ENCODE peak calls at places on chromosomes 7 and 10, in nine cellular contexts. Z is colonic mucosa, O is HepG2, V is right atrium auricular region, D is MM.1S, F is A549, Y is PC-3, K is ascending aorta, P is thoracic aorta. U is an unnamed sample.

GRCh38 chr10:7551891-7552731 is 114.7 kb downstream of the ITIH5 start:
- DNase-seq in O (no peak), V (no peak), D (no peak), F (no peak), Z (no peak), P (no peak), Y (no peak), K (no peak), U (no peak)

GRCh38 chr7:71283802-71284201 is 151.9 kb downstream of the GALNT17 start:
- DNase-seq in Y (no peak), D (no peak), O (no peak), K (no peak), V (no peak), F (no peak), Z (no peak), P (no peak), U (peak; percentile 62)

GRCh38 chr7:17043012-17043877 is 161.5 kb upstream of the AGR3 start:
- DNase-seq in K (no peak), Y (peak; percentile 23), F (peak; percentile 58), Z (no peak), D (no peak), V (no peak), P (no peak), O (no peak), U (no peak)

GRCh38 chr7:92751902-92752901 is 84.2 kb downstream of the CDK6 start:
- DNase-seq in Y (peak; percentile 88), D (no peak), Z (no peak), K (no peak), P (no peak), F (peak; percentile 91), O (peak; percentile 93), V (no peak), U (no peak)

GRCh38 chr7:127791790-127792189 is 139.8 kb downstream of the SND1 start:
- DNase-seq in V (no peak), D (no peak), P (no peak), Y (peak; percentile 7), K (no peak), F (no peak), Z (no peak), O (no peak), U (no peak)

GRCh38 chr10:48289652-48290238 is 15.2 kb upstream of the FRMPD2 start:
- DNase-seq in D (peak; percentile 46), Z (peak; percentile 50), F (peak; percentile 68), V (peak; percentile 67), P (no peak), Y (peak; percentile 57), O (peak; percentile 54), K (no peak), U (peak; percentile 78)

GRCh38 chr10:3893904-3894563 is 109.0 kb upstream of the KLF6 start:
- DNase-seq in F (no peak), Y (no peak), O (no peak), D (no peak), Z (no peak), V (no peak), K (no peak), P (no peak), U (no peak)

GRCh38 chr7:38190010-38190409 is 12.0 kb downstream of the STARD3NL start:
- DNase-seq in Y (no peak), F (no peak), D (no peak), P (no peak), Z (no peak), O (no peak), V (no peak), K (no peak), U (no peak)

GRCh38 chr10:10160821-10161312 is 856.8 kb upstream of the CELF2 start:
- DNase-seq in F (no peak), D (no peak), P (no peak), Z (no peak), V (no peak), Y (no peak), K (no peak), O (no peak), U (no peak)

GRCh38 chr7:108080094-108080656 is 50.0 kb downstream of the LAMB4 start:
- DNase-seq in F (no peak), K (no peak), Y (no peak), D (no peak), V (no peak), Z (no peak), O (no peak), P (no peak), U (no peak)

GRCh38 chr10:27192284-27192683 is 37.1 kb downstream of the MASTL start:
- DNase-seq in Z (no peak), F (peak; percentile 80), V (no peak), D (no peak), K (peak; percentile 20), O (no peak), P (peak; percentile 19), Y (peak; percentile 82), U (peak; percentile 57)

GRCh38 chr10:112628951-112629604 is 182.1 kb downstream of the VTI1A start:
- DNase-seq in D (no peak), Z (no peak), P (no peak), O (no peak), K (no peak), V (no peak), Y (no peak), F (no peak), U (no peak)

GRCh38 chr10:49618861-49619260 is 5.0 kb downstream of the CHAT start:
- DNase-seq in O (no peak), V (no peak), F (no peak), Y (no peak), D (no peak), P (no peak), Z (no peak), K (no peak), U (no peak)

DNA sequence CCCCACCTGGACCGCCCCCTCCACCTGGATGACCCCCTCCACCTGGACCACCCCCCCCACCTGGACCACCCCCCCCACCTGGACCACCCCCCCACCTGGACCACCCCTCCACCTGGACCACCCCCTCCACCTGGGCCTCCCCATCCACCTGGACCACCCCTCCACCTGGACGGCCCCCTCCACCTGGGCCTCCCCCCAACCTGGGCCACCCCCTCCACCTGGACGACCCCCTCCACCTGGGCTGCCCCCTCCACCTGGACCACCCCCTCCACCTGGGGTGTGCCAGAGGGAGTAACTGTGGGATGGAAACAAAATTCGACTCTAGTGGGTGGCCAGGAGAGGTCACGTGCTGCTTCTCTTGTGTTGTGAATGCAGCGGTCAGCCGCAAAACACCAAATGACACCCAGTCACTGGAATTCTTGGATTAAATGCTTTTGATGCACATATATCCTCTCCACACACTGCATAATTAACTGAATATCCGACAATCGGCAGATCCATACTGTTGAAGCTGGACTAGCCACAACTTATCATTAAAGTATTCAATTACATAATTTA is 316.7 kb downstream of the PTPRN2 start:
- DNase-seq in F (no peak), Z (no peak), K (no peak), Y (no peak), D (no peak), O (no peak), P (no peak), V (no peak), U (no peak)
- H3K9me3 ChIP-seq in F (no peaks in the 10 kb centered on the region), Z (no peaks in the 10 kb centered on the region), K (no peaks in the 10 kb centered on the region), Y (no peaks in the 10 kb centered on the region), D (no peaks in the 10 kb centered on the region), O (no peaks in the 10 kb centered on the region), P (no peaks in the 10 kb centered on the region), V (no peaks in the 10 kb centered on the region), U (no peaks in the 10 kb centered on the region)

GRCh38 chr7:46485481-46486065 is 564.5 kb upstream of the IGFBP3 start:
- DNase-seq in O (no peak), F (peak; percentile 21), V (no peak), D (no peak), Z (no peak), K (no peak), P (no peak), Y (peak; percentile 87), U (no peak)
- TF ChIP-seq CTCF in O (no peak), F (no peak), V (no peak), D (no peak), Z (no peak), K (no peak), P (no peak), Y (peak; percentile 43), U (no peak)

DNA sequence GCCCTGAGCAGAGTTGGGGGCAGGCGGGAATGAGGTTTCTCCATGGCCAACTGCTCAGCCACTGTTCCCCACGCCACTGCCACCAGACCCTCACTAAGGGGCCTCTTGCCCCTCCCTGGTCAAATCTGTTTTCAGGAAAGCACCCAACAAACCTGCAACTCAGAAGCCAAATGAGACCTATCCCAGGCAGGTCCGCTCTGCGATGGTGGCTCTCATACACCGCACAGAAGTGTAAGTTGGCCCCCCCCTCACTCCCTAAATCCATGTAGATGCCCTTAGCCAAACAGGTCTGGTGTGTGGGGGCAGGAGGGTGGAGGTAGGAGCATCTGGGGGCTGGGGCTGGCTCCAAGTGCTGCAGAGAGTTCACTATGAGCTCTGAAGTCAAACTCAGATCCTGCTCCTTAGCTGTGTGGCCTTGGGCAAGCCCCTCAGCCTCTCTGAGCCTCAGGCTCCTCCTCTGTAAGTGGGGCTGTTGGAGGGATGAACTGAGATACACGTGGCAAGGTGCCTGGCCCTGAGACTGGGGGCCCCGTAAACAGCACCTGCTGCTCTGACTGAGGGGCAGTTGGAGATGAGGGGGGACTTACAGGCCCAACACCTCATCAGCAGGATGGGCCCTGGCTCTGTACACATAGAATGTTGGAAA is 1.1 kb downstream of the MMRN2 start:
- DNase-seq in V (no peak), K (peak; percentile 1), P (peak; percentile 1), Z (no peak), F (no peak), Y (no peak), O (no peak), D (no peak), U (no peak)
- H3K27ac ChIP-seq in V (peak overlapping the region; percentile 79), K (peak overlapping the region; percentile 98), P (peak overlapping the region; percentile 92), Z (no peak overlapping the region), F (peak overlapping the region; percentile 89), Y (no peak overlapping the region), O (no peak overlapping the region), D (no peak overlapping the region), U (peak overlapping the region; percentile 24)

DNA sequence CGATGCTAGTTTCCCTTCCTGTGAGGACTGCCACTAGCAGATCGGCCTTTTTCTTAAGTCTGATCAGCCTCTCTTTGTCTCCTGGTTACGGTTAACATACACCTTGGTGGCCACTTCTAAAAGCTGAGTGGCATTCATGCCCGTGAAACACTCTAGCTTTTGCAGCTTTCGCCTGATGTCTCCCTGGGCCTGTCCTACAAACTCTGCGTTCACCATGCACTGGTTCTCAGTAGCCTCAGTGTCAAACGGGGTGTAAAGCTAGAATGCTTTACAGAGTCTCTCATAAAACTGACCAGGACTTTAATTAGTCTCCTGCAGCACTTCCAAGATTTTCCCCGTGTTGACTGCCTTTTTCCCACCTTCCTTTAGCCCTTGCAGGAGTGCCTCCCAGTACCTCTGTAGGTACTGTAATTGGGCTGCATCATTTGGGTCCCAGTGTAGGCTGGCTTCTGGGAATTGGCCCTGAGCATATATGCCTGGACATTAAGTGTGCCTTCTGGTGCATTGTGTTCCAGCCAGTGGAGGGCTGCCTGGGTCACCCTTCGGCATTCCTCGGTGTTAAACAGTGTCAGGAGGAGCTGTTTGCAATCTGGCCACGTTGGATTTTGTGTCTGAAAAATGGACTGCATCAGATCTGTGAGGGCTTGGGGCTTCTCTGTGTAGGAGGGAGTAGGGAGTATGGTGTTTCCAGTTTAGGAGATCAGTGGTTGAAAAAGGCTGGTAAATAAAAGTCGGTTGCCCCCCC is 6.5 kb upstream of the ZNF117 start:
- DNase-seq in D (no peak), Y (no peak), P (no peak), F (no peak), O (no peak), V (no peak), Z (no peak), K (no peak), U (no peak)
- H3K9me3 ChIP-seq in D (no peaks in the 10 kb centered on the region), Y (peaks cover 7% of the 10 kb centered on the region), P (peaks cover 6% of the 10 kb centered on the region), F (peaks cover 88% of the 10 kb centered on the region), O (peaks cover 18% of the 10 kb centered on the region), V (no peaks in the 10 kb centered on the region), Z (no peaks in the 10 kb centered on the region), K (peaks cover 24% of the 10 kb centered on the region), U (no peaks in the 10 kb centered on the region)

GRCh38 chr10:14889318-14889717 is 10.7 kb downstream of the SUV39H2 start:
- DNase-seq in D (no peak), P (no peak), Y (peak; percentile 6), Z (no peak), O (no peak), V (no peak), K (no peak), F (peak; percentile 32), U (no peak)
- TF ChIP-seq CTCF in D (peak; percentile 24), P (no peak), Y (peak; percentile 38), Z (no peak), O (no peak), V (no peak), K (no peak), F (no peak), U (no peak)

U was measured in testis.